ENCODE peak calls at places on chromosome 20, in six cellular contexts. P is hepatocyte, H is body of pancreas, B is left ventricle myocardium inferior, C is ovary, Y is HCT116. Z is an unnamed sample. For H3K4me1 and H3K27me3, the result is how much of the 10 kb centered on the place peaks cover.

GRCh38 chr20:52937701-52938100 is 34.5 kb upstream of the TSHZ2 start:
- DNase-seq in P (no peak), H (no peak), B (no peak), C (no peak), Y (no peak), Z (no peak)

GRCh38 chr20:15265910-15266309 is 928.5 kb upstream of the FLRT3 start:
- DNase-seq in H (no peak), B (no peak), Y (no peak), P (no peak), C (no peak), Z (no peak)

GRCh38 chr20:1870792-1871550 is 24.2 kb upstream of the SIRPA start:
- DNase-seq in B (no peak), P (peak), C (no peak), H (no peak), Y (no peak), Z (no peak)

GRCh38 chr20:2610326-2610725 is 42.1 kb upstream of the NOP56 start:
- DNase-seq in Y (no peak), H (no peak), C (no peak), B (no peak), P (no peak), Z (no peak)

GRCh38 chr20:51541189-51542032 is 1.1 kb downstream of the NFATC2 start:
- DNase-seq in B (peak), Y (no peak), P (peak), H (peak), C (peak), Z (peak)

GRCh38 chr20:39607124-39607523 is 645.0 kb downstream of the DHX35 start:
- DNase-seq in Y (no peak), B (no peak), H (no peak), C (no peak), P (no peak), Z (no peak)

GRCh38 chr20:18188446-18188845 is 50.8 kb downstream of the KAT14 start:
- DNase-seq in H (no peak), P (no peak), C (no peak), Y (no peak), B (no peak), Z (no peak)

GRCh38 chr20:56925696-56926101 is 296.6 kb downstream of the TFAP2C start:
- DNase-seq in P (no peak), Y (no peak), H (peak), B (no peak), C (no peak), Z (no peak)

GRCh38 chr20:14828459-14828858 is 491.0 kb upstream of the FLRT3 start:
- DNase-seq in B (no peak), Y (no peak), C (no peak), P (no peak), H (no peak), Z (no peak)

GRCh38 chr20:4472906-4473305 is 248.8 kb upstream of the PRND start:
- DNase-seq in B (no peak), H (no peak), Y (no peak), C (no peak), P (no peak), Z (no peak)

GRCh38 chr20:6081236-6081635 is 27.4 kb upstream of the LRRN4 start:
- DNase-seq in Y (no peak), C (no peak), B (no peak), P (no peak), H (no peak), Z (no peak)

GRCh38 chr20:50116368-50116999 is 3.5 kb upstream of the UBE2V1 start:
- DNase-seq in B (no peak), Y (no peak), H (peak), C (no peak), P (no peak), Z (no peak)

GRCh38 chr20:6122111-6122872 is 538 bp downstream of the FERMT1 start:
- DNase-seq in C (peak), B (no peak), Y (no peak), H (no peak), P (peak), Z (no peak)

GRCh38 chr20:64098471-64099013 is 8.8 kb downstream of the NPBWR2 start:
- DNase-seq in H (no peak), B (no peak), C (no peak), P (no peak), Y (no peak), Z (no peak)

GRCh38 chr20:64100566-64100888 is 6.8 kb downstream of the NPBWR2 start:
- DNase-seq in Y (no peak), P (no peak), B (no peak), C (no peak), H (no peak), Z (no peak)

GRCh38 chr20:64099086-64099786 is 8.1 kb downstream of the NPBWR2 start:
- DNase-seq in Y (no peak), B (no peak), P (no peak), C (no peak), H (no peak), Z (no peak)

GRCh38 chr20:64100946-64101688 is 6.2 kb downstream of the NPBWR2 start:
- DNase-seq in Y (no peak), H (no peak), C (no peak), B (no peak), P (no peak), Z (no peak)

DNA sequence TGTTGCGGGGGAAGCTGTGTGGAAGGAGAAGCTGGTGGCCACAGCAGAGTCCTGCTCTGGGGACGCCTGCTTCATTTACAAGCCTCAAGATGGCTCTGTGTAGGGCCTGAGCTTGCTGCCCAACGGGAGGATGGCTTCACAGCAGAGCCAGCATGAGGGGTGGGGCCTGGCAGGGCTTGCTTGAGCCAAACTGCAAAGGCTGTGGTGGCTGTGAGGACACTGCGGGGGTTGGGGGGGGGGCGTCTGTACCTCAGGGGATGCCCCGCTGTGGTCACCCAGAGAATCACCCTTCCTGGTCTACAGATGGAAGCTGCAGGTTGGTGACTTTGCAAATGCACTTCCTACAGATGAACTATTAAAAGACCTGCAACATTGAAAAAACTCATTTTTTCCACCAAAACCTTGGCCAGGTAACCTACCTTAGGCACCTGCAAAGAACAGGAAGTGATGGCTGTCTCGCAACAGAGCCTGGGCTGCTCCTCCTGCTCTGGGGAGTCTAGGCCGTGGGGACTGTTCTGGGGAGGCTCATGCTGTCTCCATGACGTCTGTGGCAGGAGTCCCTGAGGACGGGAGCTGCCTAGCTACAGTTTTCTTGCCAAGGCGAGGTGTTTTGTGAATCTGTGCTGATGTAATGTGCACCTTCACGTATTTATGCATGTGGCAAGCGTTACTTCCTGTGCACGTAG is 7.3 kb downstream of the NPBWR2 start:
- DNase-seq in B (no peak), C (no peak), P (no peak), Y (no peak), H (no peak), Z (peak)
- TF ChIP-seq CTCF in B (no peak), C (no peak), P (no peak), Y (no peak), H (no peak), Z (no peak)

DNA sequence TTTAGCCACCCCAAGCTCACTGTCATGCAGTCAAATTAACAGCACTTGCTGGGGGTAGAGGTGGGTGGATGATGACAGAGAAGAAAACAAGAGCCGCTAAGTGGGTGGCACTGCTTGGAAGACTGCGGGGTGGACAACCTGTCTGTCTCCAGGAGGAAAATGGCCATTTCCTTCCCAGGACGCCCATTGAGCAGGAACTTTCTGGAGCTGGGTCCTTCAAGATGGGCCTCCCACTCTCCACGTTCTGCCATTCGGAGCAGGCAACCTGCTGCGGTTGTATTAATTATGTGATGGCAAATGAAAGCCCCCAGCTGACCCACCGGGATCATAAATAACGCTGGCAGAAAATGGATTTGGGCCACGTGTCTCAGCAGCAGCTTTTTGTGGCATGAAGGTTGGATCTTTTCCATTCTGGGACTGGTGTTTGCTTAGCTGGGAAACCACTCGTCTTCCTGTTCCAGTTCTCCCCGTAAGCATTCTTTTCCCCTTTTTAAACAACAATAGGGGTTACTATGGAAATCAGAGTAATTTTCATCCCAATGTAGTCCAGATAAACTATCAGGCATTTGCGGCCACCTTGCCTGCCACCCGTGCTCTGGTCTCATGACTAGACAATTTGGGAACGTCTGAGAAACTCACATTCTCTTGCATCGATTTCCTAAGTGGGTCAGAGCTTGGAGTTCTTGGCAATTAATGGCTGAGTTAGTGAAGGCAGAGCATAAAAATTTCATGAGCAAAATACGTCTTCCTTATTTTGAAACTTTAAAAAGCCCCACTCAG is 215.5 kb downstream of the ANKRD60 start:
- DNase-seq in Y (no peak), H (no peak), P (no peak), B (no peak), C (no peak), Z (no peak)
- H3K4me1 ChIP-seq in Y (under half), H (under half), P (under half), B (under half), C (under half), Z (under half)

GRCh38 chr20:24001901-24002405 is 13.4 kb upstream of the GGTLC1 start:
- DNase-seq in C (no peak), B (no peak), P (no peak), Y (no peak), H (no peak), Z (no peak)
- H3K27me3 ChIP-seq in C (under half), B (half or more), P (under half), Y (under half), H (under half), Z (under half)

GRCh38 chr20:58636983-58637421 is 14.1 kb upstream of the STX16 start:
- DNase-seq in B (no peak), C (no peak), P (no peak), H (no peak), Y (no peak), Z (no peak)
- TF ChIP-seq CTCF in B (peak), C (no peak), P (no peak), H (no peak), Y (peak), Z (no peak)

GRCh38 chr20:45317826-45318225 is 9.7 kb upstream of the MATN4 start:
- DNase-seq in P (no peak), B (no peak), C (no peak), H (no peak), Y (no peak), Z (no peak)
- H3K4me1 ChIP-seq in P (under half), B (under half), C (under half), H (half or more), Y (under half), Z (under half)

GRCh38 chr20:36372671-36373070 is 66.5 kb downstream of the DLGAP4 start:
- DNase-seq in B (no peak), H (no peak), C (no peak), Y (no peak), P (no peak), Z (no peak)

GRCh38 chr20:36369739-36370138 is 63.6 kb downstream of the DLGAP4 start:
- DNase-seq in H (no peak), P (no peak), B (no peak), C (no peak), Y (no peak), Z (no peak)

GRCh38 chr20:36373089-36373488 is 67.0 kb downstream of the DLGAP4 start:
- DNase-seq in B (no peak), H (no peak), P (no peak), Y (no peak), C (no peak), Z (no peak)

GRCh38 chr20:36371391-36371790 is 65.3 kb downstream of the DLGAP4 start:
- DNase-seq in H (no peak), Y (no peak), C (no peak), P (no peak), B (no peak), Z (no peak)

DNA sequence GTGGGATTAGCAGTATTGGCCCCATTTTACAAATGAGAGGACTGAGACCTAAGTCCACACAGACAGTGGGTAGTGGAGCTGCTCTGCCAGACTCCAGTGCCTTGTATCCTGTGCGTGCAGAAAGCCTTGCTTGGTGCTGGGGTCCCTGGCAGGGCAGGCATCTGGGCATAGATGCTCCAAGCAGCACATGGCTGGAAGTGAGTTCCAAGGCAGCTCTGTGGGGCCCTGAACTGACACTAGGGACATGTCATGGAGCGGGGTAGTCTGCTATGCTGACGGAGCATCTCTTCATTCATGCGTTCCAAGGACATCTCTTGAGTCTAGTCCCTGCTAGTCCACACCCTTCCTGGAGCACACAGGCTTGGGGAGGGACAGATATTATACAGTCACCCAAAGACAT is 64.9 kb downstream of the DLGAP4 start:
- DNase-seq in B (no peak), C (no peak), Y (no peak), H (no peak), P (no peak), Z (no peak)
- H3K27me3 ChIP-seq in B (half or more), C (under half), Y (under half), H (under half), P (under half), Z (under half)

Z was measured in heart left ventricle.